ENCODE peak calls at places on chromosomes 2 and 18, in five cellular contexts. A is trophoblast cell, X is IMR-90, Y is H1, J is H9. G is an unnamed sample.

GRCh38 chr2:230360028-230360427 is 33.0 kb downstream of the SP140L start:
- DNase-seq in Y (no peak), J (no peak), A (peak), X (no peak), G (no peak)

GRCh38 chr2:2572393-2573204 is 241.5 kb upstream of the MYT1L start:
- DNase-seq in A (no peak), X (no peak), Y (no peak), J (no peak), G (no peak)

GRCh38 chr2:46939596-46940359 is 24.2 kb upstream of the MCFD2 start:
- DNase-seq in J (no peak), Y (no peak), A (no peak), X (no peak), G (no peak)

GRCh38 chr2:28752608-28752984 is 966 bp downstream of the PPP1CB start:
- DNase-seq in Y (no peak), X (no peak), J (no peak), A (no peak), G (no peak)

GRCh38 chr2:226740039-226740648 is 59.5 kb downstream of the IRS1 start:
- DNase-seq in A (no peak), X (no peak), Y (no peak), J (no peak), G (no peak)

GRCh38 chr2:175030380-175031271 is 25.4 kb upstream of the CHN1 start:
- DNase-seq in X (peak), J (peak), A (peak), Y (peak), G (peak)

GRCh38 chr2:227608469-227609338 is 5.9 kb downstream of the SCYGR3 start:
- DNase-seq in A (no peak), X (no peak), J (no peak), Y (no peak), G (no peak)

GRCh38 chr2:26706616-26707473 is 14.3 kb downstream of the KCNK3 start:
- DNase-seq in J (no peak), Y (no peak), X (no peak), A (no peak), G (peak)

GRCh38 chr2:12754643-12755042 is 37.9 kb downstream of the TRIB2 start:
- DNase-seq in J (peak), A (no peak), X (no peak), Y (peak), G (no peak)

GRCh38 chr18:66616523-66616983 is 12.7 kb upstream of the CDH19 start:
- DNase-seq in Y (no peak), X (no peak), J (peak), A (no peak), G (no peak)

GRCh38 chr18:41940506-41941215 is 14.4 kb upstream of the PIK3C3 start:
- DNase-seq in Y (peak), J (peak), X (peak), A (peak), G (no peak)

GRCh38 chr2:171852489-171852888 is 41.6 kb downstream of the SLC25A12 start:
- DNase-seq in J (no peak), X (peak), Y (no peak), A (no peak), G (no peak)

GRCh38 chr18:60554961-60555360 is 182.4 kb upstream of the MC4R start:
- DNase-seq in A (no peak), Y (no peak), J (no peak), X (no peak), G (no peak)

GRCh38 chr18:31424383-31424988 is 23.1 kb upstream of the DSG3 start:
- DNase-seq in A (peak), X (peak), Y (no peak), J (peak), G (peak)

GRCh38 chr2:119112770-119113488 is 45.6 kb downstream of the C1QL2 start:
- DNase-seq in A (no peak), J (peak), Y (no peak), X (no peak), G (no peak)

GRCh38 chr2:118388771-118389170 is 300.5 kb downstream of the INSIG2 start:
- DNase-seq in X (peak), J (no peak), A (no peak), Y (no peak), G (no peak)

GRCh38 chr2:218039171-218039570 is 29.9 kb upstream of the RUFY4 start:
- DNase-seq in A (no peak), X (peak), Y (no peak), J (no peak), G (no peak)

GRCh38 chr2:21820271-21820670 is 696.5 kb downstream of the TDRD15 start:
- DNase-seq in Y (no peak), A (peak), X (peak), J (no peak), G (no peak)

GRCh38 chr2:125543968-125544514 is 1111.9 kb upstream of the GYPC start:
- DNase-seq in A (no peak), Y (no peak), J (no peak), X (no peak), G (no peak)

GRCh38 chr2:102264952-102265351 is 46.4 kb upstream of the IL1RL1 start:
- DNase-seq in Y (no peak), X (no peak), A (no peak), J (no peak), G (no peak)

GRCh38 chr2:1367584-1367983 is 45.7 kb upstream of the TPO start:
- DNase-seq in Y (no peak), A (no peak), X (no peak), J (no peak), G (no peak)

GRCh38 chr2:230939691-230940475 is 14.8 kb upstream of the GPR55 start:
- DNase-seq in Y (no peak), A (no peak), J (peak), X (no peak), G (no peak)

GRCh38 chr2:170974304-170974993 is 45.4 kb downstream of the GORASP2 start:
- DNase-seq in A (peak), Y (no peak), J (no peak), X (no peak), G (no peak)

GRCh38 chr2:44324971-44325426 is 36.3 kb downstream of the PREPL start:
- DNase-seq in J (no peak), X (peak), Y (no peak), A (no peak), G (no peak)

GRCh38 chr2:85312404-85312803 is 15.4 kb downstream of the TGOLN2 start:
- DNase-seq in Y (no peak), J (no peak), X (peak), A (no peak), G (no peak)

GRCh38 chr2:134177351-134177931 is 76.4 kb upstream of the MGAT5 start:
- DNase-seq in X (peak), A (peak), Y (no peak), J (no peak), G (no peak)

GRCh38 chr2:239276813-239277193 is 124.0 kb downstream of the HDAC4 start:
- DNase-seq in A (no peak), X (no peak), Y (no peak), J (peak), G (no peak)

GRCh38 chr18:48402953-48403352 is 6.2 kb downstream of the ZBTB7C start:
- DNase-seq in J (no peak), X (no peak), Y (no peak), A (no peak), G (no peak)

GRCh38 chr2:158745067-158745865 is 49.9 kb upstream of the DAPL1 start:
- DNase-seq in X (peak), J (peak), Y (peak), A (peak), G (peak)

GRCh38 chr18:9494778-9495302 is 19.5 kb downstream of the RALBP1 start:
- DNase-seq in J (no peak), X (peak), Y (no peak), A (peak), G (no peak)

GRCh38 chr2:239273280-239274234 is 127.3 kb downstream of the HDAC4 start:
- DNase-seq in X (no peak), J (no peak), Y (no peak), A (no peak), G (no peak)

GRCh38 chr2:224222976-224223375 is 178.9 kb downstream of the FAM124B start:
- DNase-seq in A (no peak), X (no peak), J (no peak), Y (no peak), G (no peak)
- H2AK5ac ChIP-seq in A (no peak), X (no peak), J (no peak), Y (no peak), G (no peak)

GRCh38 chr2:235768606-235769005 is 274.8 kb downstream of the AGAP1 start:
- DNase-seq in X (peak), J (no peak), A (no peak), Y (no peak), G (no peak)
- H2AK5ac ChIP-seq in X (no peak), J (no peak), A (no peak), Y (no peak), G (no peak)

GRCh38 chr18:13003466-13003896 is 12.3 kb downstream of the CEP192 start:
- DNase-seq in J (peak), A (peak), X (peak), Y (peak), G (no peak)
- H2AK5ac ChIP-seq in J (no peak), A (no peak), X (no peak), Y (no peak), G (no peak)

DNA sequence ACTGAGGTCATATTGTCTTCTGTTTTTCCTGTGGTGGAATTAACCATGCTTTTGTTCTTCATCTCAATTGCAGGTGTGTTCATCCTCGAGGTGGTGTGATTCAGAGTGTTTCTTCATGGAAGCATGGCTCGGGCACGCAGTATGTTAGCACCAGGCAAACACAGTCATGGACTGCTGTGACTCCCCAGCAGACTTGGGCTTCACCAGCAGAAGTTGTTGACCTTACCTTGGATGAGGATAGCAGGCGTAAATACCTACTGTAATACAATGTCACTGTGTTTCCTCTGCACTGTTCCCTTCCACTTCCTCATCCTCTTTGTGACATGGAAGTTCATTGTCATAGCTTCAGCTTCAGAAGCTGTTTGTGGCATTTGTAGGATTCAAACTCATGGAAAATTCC is 158.7 kb downstream of the HAUS1 start:
- DNase-seq in A (no peak), X (no peak), J (no peak), Y (no peak), G (no peak)
- H2AK5ac ChIP-seq in A (peak), X (peak), J (no peak), Y (peak), G (no peak)

GRCh38 chr2:109411648-109412325 is 202.0 kb downstream of the SEPTIN10 start:
- DNase-seq in J (no peak), X (no peak), Y (no peak), A (no peak), G (no peak)
- H2AK5ac ChIP-seq in J (no peak), X (no peak), Y (no peak), A (no peak), G (peak)

GRCh38 chr2:71517851-71518250 is 64.5 kb downstream of the DYSF start:
- DNase-seq in J (no peak), Y (no peak), X (no peak), A (no peak), G (no peak)
- H2AK5ac ChIP-seq in J (no peak), Y (no peak), X (no peak), A (no peak), G (no peak)